ENCODE peak calls at places on chromosomes 4 and X, in six cellular contexts. H is bronchial epithelial cell, F is GM12865, P is AG09309, W is suprapubic skin, K is astrocyte of the cerebellum. Y is an unnamed sample.

GRCh38 chrX:131734621-131735020 is 190.7 kb downstream of the OR13H1 start:
- DNase-seq in H (no peak), W (no peak), P (peak), F (peak), K (peak), Y (no peak)

GRCh38 chr4:2247128-2248043 is 5.5 kb upstream of the HAUS3 start:
- DNase-seq in H (no peak), W (peak), K (no peak), P (no peak), F (peak), Y (no peak)

GRCh38 chr4:142781114-142781513 is 65.0 kb downstream of the INPP4B start:
- DNase-seq in W (no peak), K (no peak), F (no peak), P (no peak), H (peak), Y (no peak)

GRCh38 chr4:10461091-10461849 is 4.0 kb upstream of the ZNF518B start:
- DNase-seq in P (no peak), K (peak), H (peak), F (peak), W (no peak), Y (no peak)

GRCh38 chr4:14338206-14338605 is 664.1 kb upstream of the CPEB2 start:
- DNase-seq in P (no peak), W (no peak), F (no peak), H (peak), K (no peak), Y (no peak)

GRCh38 chrX:151875270-151876026 is 37.2 kb upstream of the MAGEA4 start:
- DNase-seq in W (no peak), K (no peak), P (no peak), H (peak), F (no peak), Y (no peak)

GRCh38 chrX:103211012-103211715 is 3.7 kb upstream of the BEX4 start:
- DNase-seq in H (peak), K (peak), F (peak), W (no peak), P (no peak), Y (no peak)

GRCh38 chr4:87270144-87270543 is 49.7 kb upstream of the KLHL8 start:
- DNase-seq in W (no peak), K (peak), F (peak), P (peak), H (peak), Y (no peak)

GRCh38 chr4:17324431-17324830 is 187.5 kb downstream of the QDPR start:
- DNase-seq in F (peak), P (peak), K (peak), H (no peak), W (no peak), Y (peak)

GRCh38 chr4:37243722-37244582 is 591 bp upstream of the NWD2 start:
- DNase-seq in H (no peak), W (no peak), F (no peak), K (no peak), P (no peak), Y (no peak)

GRCh38 chr4:14143892-14144291 is 516.4 kb upstream of the BOD1L1 start:
- DNase-seq in H (peak), K (no peak), P (no peak), F (peak), W (no peak), Y (no peak)

GRCh38 chr4:144374065-144374464 is 233.5 kb upstream of the GYPA start:
- DNase-seq in F (peak), W (no peak), P (no peak), H (peak), K (no peak), Y (no peak)

DNA sequence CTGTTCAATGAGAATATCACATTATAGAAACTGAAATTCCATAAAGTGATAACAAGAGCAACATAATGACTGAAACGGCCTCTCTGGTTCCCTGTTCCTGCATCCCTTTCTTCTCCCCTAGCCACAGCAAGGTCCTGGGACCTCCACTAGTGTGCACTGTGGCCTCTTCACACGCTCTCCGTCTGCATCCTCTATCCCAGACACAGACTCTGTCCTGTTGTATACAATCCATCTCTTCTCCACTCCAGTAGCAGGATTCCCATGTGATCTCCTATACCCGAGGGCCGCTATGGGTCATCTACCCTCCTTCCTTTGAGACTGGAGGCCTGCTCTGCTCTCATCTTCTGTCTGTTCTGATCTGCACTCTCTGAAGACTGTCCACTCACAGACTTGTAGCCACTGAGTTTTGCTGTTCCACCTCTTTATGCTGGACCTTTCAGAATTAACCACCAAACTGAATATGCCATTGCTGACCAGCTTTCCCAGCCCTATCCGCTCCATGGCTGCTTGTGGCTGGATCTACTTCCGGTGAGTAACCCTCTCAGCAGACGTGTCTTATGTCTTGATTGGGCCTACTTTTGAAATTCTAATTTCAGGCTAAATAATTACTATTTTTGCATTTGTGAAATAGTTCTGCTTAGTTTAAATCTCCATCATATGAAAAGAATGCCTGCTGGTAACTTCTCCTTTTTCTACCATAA is 105.1 kb upstream of the NAP1L5 start:
- DNase-seq in F (no peak), K (no peak), P (no peak), W (no peak), H (no peak), Y (no peak)
- H3K4me3 ChIP-seq in F (no peak), K (no peak), P (no peak), W (no peak), H (no peak), Y (no peak)

GRCh38 chr4:109296545-109296944 is 5.9 kb downstream of the COL25A1 start:
- DNase-seq in H (peak), F (no peak), P (no peak), W (no peak), K (no peak), Y (no peak)

GRCh38 chr4:109295081-109295480 is 7.4 kb downstream of the COL25A1 start:
- DNase-seq in P (no peak), W (no peak), K (no peak), F (no peak), H (no peak), Y (no peak)

GRCh38 chr4:109294468-109295020 is 7.9 kb downstream of the COL25A1 start:
- DNase-seq in H (no peak), K (peak), P (no peak), W (no peak), F (no peak), Y (no peak)

GRCh38 chr4:109301691-109302365 is 630 bp downstream of the COL25A1 start:
- DNase-seq in F (no peak), H (no peak), P (no peak), K (no peak), W (no peak), Y (no peak)

DNA sequence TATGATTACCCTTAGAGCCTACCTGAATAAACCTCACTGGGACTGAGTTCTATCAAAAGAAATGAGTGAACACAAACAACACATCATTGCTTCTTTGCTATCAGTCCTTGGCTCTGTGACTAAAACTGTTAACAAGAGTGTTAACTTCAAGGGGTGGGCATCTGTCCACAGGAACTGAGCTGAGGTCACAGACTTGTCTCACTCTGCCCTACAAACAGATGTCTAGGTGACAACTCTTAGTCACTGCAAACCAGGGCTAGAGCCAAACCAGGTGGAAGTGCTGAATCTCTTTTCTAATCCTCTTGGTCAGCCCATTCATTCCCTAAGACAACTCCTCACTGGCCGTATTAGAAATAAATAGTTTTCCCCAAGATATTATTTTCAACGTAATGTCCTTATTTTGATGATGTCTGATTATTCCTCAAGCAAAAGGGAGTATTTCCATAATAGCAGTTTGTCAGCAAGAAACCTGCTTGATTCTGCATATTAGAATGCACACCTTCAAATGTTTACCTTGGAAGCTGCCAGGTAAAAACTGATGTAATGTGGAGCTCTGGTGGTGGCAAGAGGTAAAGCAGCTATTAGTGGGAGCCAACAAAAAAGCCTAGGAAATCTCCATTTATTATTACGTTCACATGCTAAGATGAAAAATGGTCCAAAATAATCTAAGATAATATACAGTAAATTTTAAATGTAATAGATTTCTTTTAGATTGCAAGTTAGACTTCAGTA is 4.0 kb downstream of the COL25A1 start:
- DNase-seq in P (no peak), F (peak), H (peak), W (no peak), K (no peak), Y (no peak)
- TF ChIP-seq CTCF in P (peak), F (peak), H (peak), W (peak), K (peak), Y (peak)

DNA sequence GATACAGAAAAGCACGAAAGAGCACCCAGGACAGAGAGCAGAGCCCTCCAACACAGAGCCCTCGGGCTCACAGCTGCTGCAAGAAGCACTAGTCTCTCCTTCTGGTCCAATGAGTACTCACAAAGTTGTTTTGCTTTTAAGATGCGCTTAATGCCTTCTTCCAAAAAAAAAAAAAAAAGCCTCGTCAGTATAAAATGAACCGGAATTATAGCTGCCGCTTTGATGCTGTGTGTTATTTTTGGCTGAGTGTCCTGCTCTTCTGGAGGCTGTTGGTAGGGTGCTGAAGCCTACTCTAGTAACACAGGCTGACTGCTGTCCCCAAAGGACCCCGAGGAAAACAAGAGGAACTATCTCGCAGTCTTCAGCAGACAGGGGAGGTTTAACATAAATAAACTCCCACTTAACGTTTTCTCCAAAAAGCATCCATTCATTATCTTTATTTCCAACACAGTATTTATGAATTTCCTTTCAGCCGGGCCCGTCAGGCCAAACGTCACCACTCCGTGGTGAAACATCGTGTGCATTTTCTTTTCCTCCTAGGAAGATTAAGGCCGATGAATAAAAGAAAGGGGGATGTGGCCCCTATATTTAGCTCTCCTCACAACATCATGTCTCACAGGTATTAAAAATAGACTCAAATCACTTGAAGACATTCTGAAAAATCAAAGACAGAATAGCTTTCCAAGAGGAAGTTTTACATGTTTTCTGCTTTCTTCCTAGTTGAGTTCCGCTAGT is 213.8 kb upstream of the PPARGC1A start:
- DNase-seq in P (no peak), F (no peak), H (no peak), W (no peak), K (peak), Y (no peak)
- H3K4me3 ChIP-seq in P (no peak), F (no peak), H (no peak), W (no peak), K (no peak), Y (no peak)

GRCh38 chr4:51842554-51843308 is at the start of gene DCUN1D4:
- DNase-seq in F (peak), W (peak), P (peak), K (peak), H (peak), Y (peak)
- TF ChIP-seq CTCF in F (peak), W (peak), P (peak), K (peak), H (peak), Y (peak)

DNA sequence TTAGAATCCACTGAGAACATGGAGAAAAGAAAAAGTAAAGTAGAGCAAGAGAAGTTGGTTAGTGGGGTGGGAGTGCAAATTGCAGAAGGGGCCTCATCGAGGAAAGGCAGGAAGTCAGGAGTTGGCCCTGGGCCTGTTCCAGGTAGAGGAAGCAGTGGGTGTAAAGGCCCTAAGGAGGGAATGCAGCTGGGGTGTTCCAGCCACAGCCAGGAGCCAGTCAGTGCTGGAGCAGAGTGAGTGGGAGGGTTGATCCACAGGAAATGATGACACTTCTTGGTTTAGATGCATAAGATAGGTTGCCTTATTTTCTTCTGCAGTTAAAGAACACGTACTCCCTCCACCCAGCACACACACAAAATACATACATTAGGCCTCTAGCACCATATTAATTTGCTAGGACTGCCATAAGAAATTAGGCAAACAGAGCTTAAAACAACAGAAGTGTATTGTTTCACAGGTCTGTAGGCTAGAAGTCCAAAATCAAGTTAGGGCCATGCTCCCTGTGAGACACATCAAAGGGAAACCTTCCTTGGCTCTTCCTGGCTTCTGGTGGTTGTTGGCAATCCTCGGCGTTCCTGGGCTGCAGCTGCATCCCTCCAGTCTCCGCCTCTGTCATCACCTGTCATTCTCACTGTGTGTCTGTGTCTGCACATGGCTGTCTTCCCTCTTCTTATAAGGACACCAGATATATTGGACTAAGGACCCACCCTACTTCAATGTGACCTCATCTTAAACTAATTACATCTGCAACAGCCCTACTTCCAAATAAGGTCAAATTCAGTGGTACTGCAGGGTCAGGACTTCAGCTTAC is 205.9 kb downstream of the AASDH start:
- DNase-seq in W (no peak), H (peak), K (no peak), P (no peak), F (no peak), Y (no peak)
- H3K4me3 ChIP-seq in W (no peak), H (no peak), K (no peak), P (no peak), F (no peak), Y (no peak)

DNA sequence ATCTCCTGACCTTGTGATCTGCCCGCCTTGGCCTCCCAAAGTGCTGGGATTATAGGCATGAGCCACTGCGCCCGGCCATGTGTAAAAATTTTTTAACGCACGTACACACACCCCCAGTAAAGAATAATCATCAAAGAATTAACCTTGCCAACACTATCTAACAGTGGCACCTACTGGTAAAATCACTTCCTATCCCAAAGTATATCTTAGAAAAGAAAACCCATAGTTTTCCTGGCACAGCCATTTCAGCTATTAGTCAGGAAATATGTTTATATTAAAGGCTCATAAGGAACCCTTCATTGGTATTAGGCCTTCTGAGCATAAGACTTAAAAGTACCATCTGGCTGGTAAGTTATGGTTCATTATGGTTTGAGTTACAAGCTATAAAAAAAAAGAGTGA is 14.1 kb downstream of the S100G start:
- DNase-seq in F (no peak), K (no peak), P (no peak), W (no peak), H (no peak), Y (no peak)
- TF ChIP-seq CTCF in F (no peak), K (no peak), P (peak), W (no peak), H (no peak), Y (no peak)

GRCh38 chr4:141636771-141637460 is 533 bp downstream of the IL15 start:
- DNase-seq in H (peak), F (peak), P (no peak), K (no peak), W (no peak), Y (no peak)

GRCh38 chr4:141640692-141641091 is 4.3 kb downstream of the IL15 start:
- DNase-seq in F (no peak), K (no peak), W (no peak), H (no peak), P (no peak), Y (no peak)

GRCh38 chr4:141636077-141636770 is at the start of gene IL15:
- DNase-seq in K (no peak), F (peak), P (no peak), H (peak), W (peak), Y (no peak)

GRCh38 chr4:141635726-141636076 is 682 bp upstream of the IL15 start:
- DNase-seq in P (no peak), W (no peak), H (no peak), F (peak), K (no peak), Y (no peak)

DNA sequence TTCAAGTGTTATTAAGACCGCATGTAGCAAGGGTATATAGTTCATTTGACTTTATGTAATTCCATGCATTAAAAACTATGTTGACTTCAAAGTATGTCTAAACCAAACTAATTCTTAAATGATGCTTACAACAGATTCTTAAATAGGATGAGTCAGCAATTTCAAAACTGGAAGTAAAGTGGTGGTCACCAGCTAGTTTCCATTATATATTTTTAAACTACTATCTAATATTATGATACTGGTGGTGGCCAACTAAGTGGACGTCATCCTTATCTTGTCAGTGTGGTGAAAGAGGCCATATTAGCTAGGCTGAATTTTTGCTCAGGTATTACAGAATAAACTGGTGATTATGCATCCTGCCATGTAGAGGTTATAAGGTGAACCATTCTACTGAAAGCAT is 1.2 kb downstream of the IL15 start:
- DNase-seq in K (no peak), W (no peak), P (no peak), F (peak), H (no peak), Y (no peak)
- H3K4me3 ChIP-seq in K (peak), W (peak), P (peak), F (peak), H (no peak), Y (peak)

GRCh38 chrX:110156167-110156754 is 153.3 kb downstream of the TMEM164 start:
- DNase-seq in W (no peak), H (no peak), P (no peak), K (no peak), F (no peak), Y (no peak)
- TF ChIP-seq CTCF in W (no peak), H (no peak), P (peak), K (peak), F (peak), Y (peak)

GRCh38 chr4:40316333-40316781 is 18.8 kb upstream of the CHRNA9 start:
- DNase-seq in K (peak), P (peak), F (peak), W (no peak), H (peak), Y (peak)
- H3K4me3 ChIP-seq in K (peak), P (peak), F (peak), W (peak), H (peak), Y (peak)

GRCh38 chr4:38667005-38667771 is 3.2 kb downstream of the KLF3 start:
- DNase-seq in K (peak), W (peak), H (peak), F (peak), P (peak), Y (peak)
- TF ChIP-seq CTCF in K (no peak), W (no peak), H (no peak), F (no peak), P (no peak), Y (no peak)

Y was measured in retinal pigment epithelial cell.